ENCODE peak calls at places on chromosome 2, in five cellular contexts. F is A549, C is GM12878, M is MM.1S, R is breast epithelium. T is an unnamed sample.

GRCh38 chr2:23530121-23530908 is 145.3 kb downstream of the KLHL29 start:
- DNase-seq in M (no peak), F (no peak), R (no peak), C (no peak), T (no peak)

GRCh38 chr2:185012643-185013042 is 414.3 kb downstream of the ZNF804A start:
- DNase-seq in C (no peak), M (no peak), R (no peak), F (no peak), T (no peak)

GRCh38 chr2:134679740-134680139 is 39.1 kb downstream of the TMEM163 start:
- DNase-seq in F (no peak), M (no peak), R (no peak), C (no peak), T (peak)

GRCh38 chr2:63788070-63788469 is 53.6 kb upstream of the UGP2 start:
- DNase-seq in F (no peak), R (no peak), M (no peak), C (no peak), T (no peak)

GRCh38 chr2:197008229-197008628 is 81.7 kb upstream of the PGAP1 start:
- DNase-seq in F (no peak), M (no peak), R (no peak), C (no peak), T (no peak)

GRCh38 chr2:69773201-69773600 is 31.3 kb downstream of the ANXA4 start:
- DNase-seq in R (no peak), C (no peak), M (no peak), F (peak), T (no peak)

GRCh38 chr2:116719841-116720240 is 1094.7 kb upstream of the DDX18 start:
- DNase-seq in M (no peak), C (no peak), R (no peak), F (no peak), T (peak)

GRCh38 chr2:31033032-31033431 is 105.2 kb downstream of the GALNT14 start:
- DNase-seq in C (no peak), F (no peak), R (no peak), M (no peak), T (no peak)

GRCh38 chr2:237715459-237715947 is 83.1 kb upstream of the RBM44 start:
- DNase-seq in C (no peak), M (no peak), F (no peak), R (no peak), T (peak)
- H3K27ac ChIP-seq in C (no peak), M (no peak), F (no peak), R (no peak), T (peak)

GRCh38 chr2:158194229-158194628 is 92.6 kb downstream of the UPP2 start:
- DNase-seq in R (no peak), C (no peak), M (no peak), F (no peak), T (no peak)
- H3K27ac ChIP-seq in R (no peak), C (no peak), M (no peak), F (no peak), T (no peak)

DNA sequence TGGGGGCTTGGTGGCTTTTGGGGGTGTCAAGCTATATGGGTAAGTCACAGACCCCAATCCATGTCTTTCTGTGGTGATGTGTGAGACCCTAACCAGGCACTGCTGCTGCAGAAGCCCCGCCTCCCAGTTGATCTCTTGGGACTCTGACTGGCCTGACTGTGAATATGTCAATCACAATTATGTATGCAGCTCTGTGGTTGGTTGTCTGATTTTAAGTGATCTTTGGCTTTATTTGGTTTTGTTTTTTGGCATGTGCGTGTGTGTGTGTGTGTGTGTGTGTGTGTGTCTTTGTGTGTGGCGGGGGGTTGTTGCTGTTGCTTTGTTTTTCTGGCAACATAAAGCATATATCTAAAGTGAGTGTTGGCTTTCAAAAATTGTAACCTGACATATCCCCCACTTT is 78.5 kb upstream of the GLS start:
- DNase-seq in R (no peak), M (no peak), F (no peak), C (no peak), T (no peak)
- H3K27ac ChIP-seq in R (no peak), M (no peak), F (no peak), C (no peak), T (no peak)

GRCh38 chr2:234768608-234769196 is 183.1 kb upstream of the SH3BP4 start:
- DNase-seq in M (no peak), R (no peak), F (no peak), C (no peak), T (no peak)

GRCh38 chr2:234765315-234765714 is 186.5 kb upstream of the SH3BP4 start:
- DNase-seq in R (no peak), F (no peak), M (no peak), C (no peak), T (no peak)

GRCh38 chr2:234761910-234762309 is 189.9 kb upstream of the SH3BP4 start:
- DNase-seq in C (no peak), F (no peak), M (no peak), R (no peak), T (no peak)

GRCh38 chr2:234763051-234763909 is 188.5 kb upstream of the SH3BP4 start:
- DNase-seq in M (no peak), F (no peak), R (no peak), C (no peak), T (no peak)

GRCh38 chr2:234764378-234764777 is 187.4 kb upstream of the SH3BP4 start:
- DNase-seq in R (no peak), F (no peak), C (no peak), M (no peak), T (no peak)
- H3K27ac ChIP-seq in R (no peak), F (no peak), C (no peak), M (no peak), T (no peak)

GRCh38 chr2:164812378-164812777 is 29.2 kb downstream of the COBLL1 start:
- DNase-seq in M (no peak), C (no peak), R (no peak), F (no peak), T (no peak)

GRCh38 chr2:164813535-164813934 is 28.1 kb downstream of the COBLL1 start:
- DNase-seq in R (no peak), M (no peak), C (no peak), F (no peak), T (no peak)

GRCh38 chr2:164808776-164809175 is 32.8 kb downstream of the COBLL1 start:
- DNase-seq in R (no peak), C (no peak), F (no peak), M (no peak), T (no peak)

GRCh38 chr2:164811826-164812225 is 29.8 kb downstream of the COBLL1 start:
- DNase-seq in R (no peak), C (no peak), F (no peak), M (no peak), T (no peak)

DNA sequence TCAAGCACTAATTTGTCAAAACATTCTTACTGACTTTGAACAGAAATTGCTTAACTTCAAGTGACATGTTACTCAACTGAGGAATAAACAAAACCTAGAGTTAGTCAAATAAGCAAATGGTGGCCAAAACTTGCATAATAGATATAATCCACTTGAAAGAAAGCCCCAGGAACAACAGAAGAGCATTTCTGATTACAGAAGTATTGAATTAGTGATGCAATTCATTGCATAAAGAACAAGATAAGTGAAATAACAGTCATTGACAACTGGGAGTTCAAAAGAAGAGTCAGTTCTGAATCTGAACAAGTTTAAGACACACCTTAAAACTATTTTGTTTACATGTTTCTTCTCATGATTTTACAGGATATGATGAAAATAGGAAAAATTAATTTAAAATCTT is 30.8 kb downstream of the COBLL1 start:
- DNase-seq in C (no peak), R (no peak), F (no peak), M (no peak), T (no peak)
- H3K27ac ChIP-seq in C (no peak), R (no peak), F (no peak), M (no peak), T (no peak)

GRCh38 chr2:160238392-160238791 is 38.3 kb upstream of the ITGB6 start:
- DNase-seq in C (no peak), M (no peak), R (no peak), F (no peak), T (no peak)
- H3K27ac ChIP-seq in C (no peak), M (no peak), R (peak), F (peak), T (no peak)

DNA sequence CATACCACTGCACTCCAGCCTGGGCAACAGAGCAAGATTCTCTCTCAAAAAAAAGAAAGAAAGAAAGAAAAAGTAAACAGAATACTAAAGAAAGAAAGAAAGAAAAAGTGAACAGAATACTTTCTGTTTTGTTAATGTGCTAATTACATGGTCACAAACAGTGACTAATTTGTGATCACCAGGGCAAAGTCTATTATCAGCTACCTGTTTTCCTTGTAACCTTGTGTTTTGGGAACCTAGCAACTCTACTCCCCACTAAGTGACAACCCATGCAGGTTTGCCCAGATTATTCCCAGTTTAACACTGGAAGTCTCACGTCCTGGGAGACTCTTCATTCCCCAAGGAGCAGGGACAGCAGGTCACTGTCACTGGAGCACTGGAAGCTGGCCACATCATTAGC is 16.7 kb upstream of the UGT1A9 start:
- DNase-seq in M (no peak), R (no peak), C (no peak), F (no peak), T (peak)
- H3K27ac ChIP-seq in M (no peak), R (no peak), C (no peak), F (peak), T (no peak)

GRCh38 chr2:173625315-173625714 is 270.6 kb downstream of the CDCA7 start:
- DNase-seq in C (no peak), M (no peak), R (no peak), F (no peak), T (no peak)

GRCh38 chr2:173629076-173629475 is 274.4 kb downstream of the CDCA7 start:
- DNase-seq in M (no peak), R (no peak), C (no peak), F (no peak), T (no peak)

GRCh38 chr2:173631123-173631450 is 276.4 kb downstream of the CDCA7 start:
- DNase-seq in M (no peak), C (no peak), R (no peak), F (peak), T (no peak)

DNA sequence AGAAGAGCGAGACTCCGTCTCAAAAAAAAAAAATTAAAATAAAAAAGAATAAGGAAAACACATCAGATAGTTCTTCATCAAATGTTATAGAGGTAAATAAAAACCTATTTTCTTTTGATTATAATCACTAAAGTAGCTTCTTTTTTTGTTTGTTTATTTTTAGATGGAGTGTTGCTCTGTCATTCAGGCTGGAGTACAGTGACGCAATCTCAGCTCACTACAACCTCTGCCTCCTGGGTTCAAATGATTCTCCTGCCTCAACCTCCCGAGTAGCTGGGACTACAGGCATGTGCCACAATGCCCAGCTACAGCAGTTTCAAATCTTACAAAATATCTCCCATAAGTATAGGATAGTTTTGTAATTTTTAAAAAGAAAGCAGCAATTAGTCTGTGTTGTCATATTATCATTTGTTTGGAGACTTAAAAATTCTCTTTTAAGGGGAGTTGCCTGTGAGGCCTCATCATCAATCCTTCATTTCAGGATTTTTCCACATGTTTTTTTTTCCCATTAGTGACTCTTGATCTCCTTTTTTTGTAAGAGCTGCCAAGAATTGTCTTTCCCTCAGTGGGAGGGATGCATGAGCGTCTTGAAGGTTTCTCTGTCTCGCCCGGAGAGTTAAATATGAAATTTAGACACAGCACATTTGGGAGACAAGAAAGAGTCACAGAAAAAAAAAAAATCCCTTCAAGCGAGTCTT is 275.9 kb downstream of the CDCA7 start:
- DNase-seq in C (no peak), F (no peak), R (no peak), M (no peak), T (no peak)
- H3K27ac ChIP-seq in C (no peak), F (peak), R (peak), M (no peak), T (no peak)

GRCh38 chr2:201070966-201071304 is 536 bp downstream of the HYCC2 start:
- DNase-seq in F (peak), C (no peak), M (no peak), R (no peak), T (no peak)
- H3K27ac ChIP-seq in F (peak), C (peak), M (peak), R (peak), T (peak)